ENCODE peak calls at places on chromosomes 3 and 15, in seven cellular contexts. O is ovary, Q is A549, J is transverse colon, A is tibial nerve, I is stomach, K is sigmoid colon. F is an unnamed sample.

GRCh38 chr3:127152676-127153505 is 40.0 kb upstream of the PRR23E start:
- DNase-seq in O (no peak), Q (no peak), J (no peak), A (no peak), I (peak; percentile 10), K (peak; percentile 49), F (no peak)

GRCh38 chr15:64009798-64010241 is 36.5 kb downstream of the DAPK2 start:
- DNase-seq in O (no peak), Q (no peak), J (no peak), A (no peak), I (no peak), K (no peak), F (no peak)

GRCh38 chr3:183485093-183485492 is 56.7 kb upstream of the MCF2L2 start:
- DNase-seq in O (no peak), Q (no peak), J (peak; percentile 28), A (no peak), I (peak; percentile 15), K (no peak), F (peak; percentile 17)

GRCh38 chr15:94070341-94071275 is 160.8 kb upstream of the MCTP2 start:
- DNase-seq in O (no peak), Q (peak; percentile 46), J (peak; percentile 25), A (no peak), I (peak; percentile 27), K (peak; percentile 81), F (no peak)

GRCh38 chr15:73110246-73110645 is 58.0 kb downstream of the NEO1 start:
- DNase-seq in O (no peak), Q (no peak), J (no peak), A (no peak), I (no peak), K (no peak), F (no peak)

GRCh38 chr3:66276705-66277274 is 56.0 kb downstream of the SLC25A26 start:
- DNase-seq in O (peak; percentile 73), Q (peak; percentile 62), J (peak; percentile 58), A (peak; percentile 45), I (peak; percentile 68), K (peak; percentile 75), F (no peak)

GRCh38 chr15:87224409-87224808 is 1032.1 kb downstream of the NTRK3 start:
- DNase-seq in O (no peak), Q (no peak), J (no peak), A (no peak), I (no peak), K (no peak), F (peak; percentile 4)

GRCh38 chr15:63870403-63871209 is 36.9 kb upstream of the HERC1 start:
- DNase-seq in O (no peak), Q (peak; percentile 51), J (no peak), A (no peak), I (peak; percentile 29), K (no peak), F (no peak)

GRCh38 chr15:33720952-33721351 is 247.3 kb upstream of the CHRM5 start:
- DNase-seq in O (no peak), Q (peak; percentile 18), J (no peak), A (no peak), I (no peak), K (no peak), F (no peak)

GRCh38 chr3:14510838-14511622 is 29.1 kb downstream of the GRIP2 start:
- DNase-seq in O (peak; percentile 15), Q (no peak), J (no peak), A (no peak), I (no peak), K (peak; percentile 40), F (no peak)

GRCh38 chr3:114121996-114122709 is 56.7 kb downstream of the DRD3 start:
- DNase-seq in O (peak; percentile 17), Q (no peak), J (no peak), A (no peak), I (no peak), K (no peak), F (no peak)

GRCh38 chr3:104820959-104821358 is 545.8 kb upstream of the ALCAM start:
- DNase-seq in O (no peak), Q (no peak), J (no peak), A (no peak), I (no peak), K (no peak), F (no peak)

GRCh38 chr3:73576995-73577394 is 47.7 kb downstream of the PDZRN3 start:
- DNase-seq in O (no peak), Q (no peak), J (no peak), A (no peak), I (no peak), K (no peak), F (no peak)

GRCh38 chr3:177833392-177833791 is 636.1 kb upstream of the TBL1XR1 start:
- DNase-seq in O (no peak), Q (no peak), J (no peak), A (no peak), I (no peak), K (no peak), F (no peak)

GRCh38 chr3:127722104-127722784 is 49.5 kb downstream of the ABTB1 start:
- DNase-seq in O (no peak), Q (no peak), J (no peak), A (no peak), I (no peak), K (peak; percentile 29), F (no peak)

GRCh38 chr15:62940755-62941361 is 101.7 kb upstream of the TPM1 start:
- DNase-seq in O (peak; percentile 70), Q (peak; percentile 60), J (peak; percentile 51), A (peak; percentile 30), I (peak; percentile 34), K (peak; percentile 92), F (peak; percentile 94)

GRCh38 chr3:3799173-3800075 is at the start of gene LRRN1:
- DNase-seq in O (peak; percentile 79), Q (no peak), J (peak; percentile 48), A (no peak), I (peak; percentile 76), K (peak; percentile 61), F (no peak)

DNA sequence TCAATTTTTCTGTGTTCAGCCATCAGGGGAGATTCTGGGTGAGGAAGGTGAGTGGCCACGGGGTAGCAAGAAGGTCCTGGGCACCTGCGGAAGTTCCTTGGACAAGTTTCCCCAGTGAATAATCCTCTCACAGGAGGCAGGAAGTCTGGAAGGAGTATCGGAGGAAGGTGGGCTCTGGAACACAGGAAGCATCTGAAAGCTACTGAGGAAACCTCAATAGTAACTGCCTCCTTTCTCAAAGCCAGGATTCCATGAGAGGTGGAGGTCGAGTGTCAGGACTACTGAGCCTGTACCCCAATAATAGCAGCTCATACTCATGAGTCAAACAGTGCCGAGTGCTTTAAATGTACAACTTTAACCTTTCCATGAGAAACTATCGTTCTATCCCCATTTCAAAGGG is 110.9 kb downstream of the OXNAD1 start:
- DNase-seq in O (no peak), Q (no peak), J (no peak), A (no peak), I (no peak), K (no peak), F (no peak)
- H3K4me1 ChIP-seq in O (peaks cover 13% of the 10 kb centered on the region), Q (no peaks in the 10 kb centered on the region), J (peaks cover 6% of the 10 kb centered on the region), A (peaks cover 38% of the 10 kb centered on the region), I (peaks cover 32% of the 10 kb centered on the region), K (peaks cover 17% of the 10 kb centered on the region), F (peaks cover 90% of the 10 kb centered on the region)

GRCh38 chr15:78299302-78300102 is at the start of gene SKIC8:
- DNase-seq in O (peak; percentile 88), Q (peak; percentile 95), J (peak; percentile 93), A (peak; percentile 79), I (peak; percentile 92), K (peak; percentile 95), F (peak; percentile 95)
- TF ChIP-seq EP300 in O (no peak), Q (no peak), J (no peak), A (peak; percentile 63), I (no peak), K (no peak), F (no peak)

DNA sequence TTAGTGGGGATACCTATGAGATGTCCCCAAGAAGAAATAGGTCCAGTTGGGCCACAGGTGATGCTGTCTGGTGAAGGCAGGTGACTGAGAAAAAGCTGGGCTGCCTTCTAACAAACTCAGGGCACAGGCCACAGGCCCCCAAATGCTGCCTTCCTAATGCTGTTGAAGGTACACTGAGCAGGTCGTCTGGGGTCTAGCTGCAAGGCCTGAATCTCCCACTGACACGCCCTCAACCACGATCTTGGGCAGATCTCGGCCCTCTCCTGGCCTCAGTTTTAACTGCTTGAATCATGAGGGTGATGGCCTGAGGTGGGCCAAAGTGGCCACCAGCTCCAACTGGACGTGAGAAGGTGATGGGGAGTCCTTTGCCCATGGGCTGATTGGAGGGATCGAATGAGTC is 2.1 kb upstream of the ACSBG1 start:
- DNase-seq in O (no peak), Q (no peak), J (no peak), A (no peak), I (no peak), K (peak; percentile 57), F (no peak)
- TF ChIP-seq POLR2A in O (no peak), Q (no peak), J (no peak), A (no peak), I (no peak), K (no peak), F (no peak)

DNA sequence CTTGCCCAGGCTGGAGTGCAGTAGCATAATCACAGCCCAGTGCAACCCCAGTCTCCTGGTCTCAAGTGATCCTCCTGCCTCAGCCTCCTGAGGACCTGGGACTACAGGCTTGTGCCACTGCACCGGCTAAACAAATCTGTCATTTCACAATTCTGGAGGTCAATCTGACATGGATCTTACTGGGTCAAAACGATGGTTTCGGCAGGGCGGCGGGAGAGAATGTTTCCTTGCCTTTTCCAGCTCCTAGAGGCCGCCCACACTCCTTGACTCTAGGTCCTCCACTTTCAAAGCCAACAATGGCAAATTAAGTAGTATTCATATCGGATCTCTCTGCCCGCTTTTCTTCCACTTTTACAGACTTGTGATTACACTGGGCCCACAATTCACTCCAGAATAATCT is 14.8 kb downstream of the ATP10A start:
- DNase-seq in O (no peak), Q (no peak), J (no peak), A (no peak), I (no peak), K (no peak), F (no peak)
- H3K4me1 ChIP-seq in O (peaks cover 5% of the 10 kb centered on the region), Q (peaks cover 66% of the 10 kb centered on the region), J (peaks cover 28% of the 10 kb centered on the region), A (peaks cover 32% of the 10 kb centered on the region), I (peaks cover 51% of the 10 kb centered on the region), K (peaks cover 66% of the 10 kb centered on the region), F (peaks cover 22% of the 10 kb centered on the region)

GRCh38 chr3:143002083-143002712 is 828 bp downstream of the U2SURP start:
- DNase-seq in O (no peak), Q (peak; percentile 49), J (no peak), A (no peak), I (no peak), K (no peak), F (no peak)

GRCh38 chr3:143000525-143000924 is 845 bp upstream of the U2SURP start:
- DNase-seq in O (no peak), Q (no peak), J (peak; percentile 20), A (no peak), I (no peak), K (no peak), F (no peak)

GRCh38 chr3:143002727-143003126 is 1.4 kb downstream of the U2SURP start:
- DNase-seq in O (no peak), Q (no peak), J (no peak), A (no peak), I (no peak), K (no peak), F (no peak)

GRCh38 chr3:143001034-143001368 is 369 bp upstream of the U2SURP start:
- DNase-seq in O (no peak), Q (no peak), J (no peak), A (peak; percentile 17), I (no peak), K (no peak), F (peak; percentile 93)

GRCh38 chr3:143001369-143002082 is at the start of gene U2SURP:
- DNase-seq in O (peak; percentile 96), Q (peak; percentile 98), J (peak; percentile 97), A (peak; percentile 93), I (peak; percentile 95), K (peak; percentile 98), F (peak; percentile 98)
- TF ChIP-seq EP300 in O (no peak), Q (no peak), J (peak; percentile 12), A (peak; percentile 63), I (no peak), K (no peak), F (no peak)